ENCODE peak calls at places on chromosomes 16 and 17, in eight cellular contexts. X, P, Y, B, I, L, O and A are unnamed samples.

GRCh38 chr17:57675988-57676387 is 69.1 kb downstream of the CCDC182 start:
- DNase-seq in B (no peak), Y (no peak), O (no peak), X (no peak), I (no peak), P (no peak), L (no peak), A (no peak)

GRCh38 chr16:15650698-15651161 is 685 bp downstream of the NDE1 start:
- DNase-seq in I (no peak), P (peak), B (no peak), O (no peak), Y (peak), X (peak), L (no peak), A (peak)

GRCh38 chr17:75048396-75048933 is 1.4 kb downstream of the KCTD2 start:
- DNase-seq in P (no peak), O (no peak), X (no peak), Y (no peak), L (no peak), B (no peak), I (no peak), A (no peak)

GRCh38 chr16:67555795-67556212 is 6.5 kb upstream of the CTCF start:
- DNase-seq in Y (no peak), O (no peak), I (no peak), L (no peak), X (no peak), P (no peak), B (peak), A (peak)

GRCh38 chr17:68461589-68461988 is 4.3 kb upstream of the WIPI1 start:
- DNase-seq in L (no peak), P (no peak), I (no peak), X (no peak), Y (no peak), O (no peak), B (no peak), A (no peak)

GRCh38 chr17:40763752-40764151 is 8.2 kb downstream of the KRT26 start:
- DNase-seq in Y (no peak), X (no peak), P (no peak), O (no peak), I (no peak), B (no peak), L (no peak), A (no peak)

GRCh38 chr17:38724337-38724988 is 5.7 kb upstream of the CISD3 start:
- DNase-seq in P (no peak), B (no peak), L (no peak), I (peak), Y (no peak), O (no peak), X (no peak), A (no peak)

GRCh38 chr17:31200287-31200686 is 96.8 kb downstream of the OMG start:
- DNase-seq in I (no peak), B (no peak), X (no peak), L (no peak), O (no peak), Y (no peak), P (no peak), A (no peak)